ENCODE peak calls at places on chromosomes 5 and 9, in five cellular contexts. H is iPS-NIHi11; S is omental fat pad; V is stimulated activated CD8-positive, alpha-beta memory T cell treated with anti-CD3 and anti-CD28 coated beads, Interleukin-4, amount 100 ng/mL, for 24 hours; R is RWPE1. K is an unnamed sample.
A peak's percentile ranks its signal among the peaks of the same experiment; 100 is the strongest.

GRCh38 chr9:19788152-19788551 is 685 bp downstream of the SLC24A2 start:
- DNase-seq in S (no peak), H (peak; percentile 49), R (no peak), V (no peak), K (no peak)

GRCh38 chr5:10355071-10355889 is 1.8 kb downstream of the MARCHF6 start:
- DNase-seq in V (no peak), H (no peak), R (no peak), S (no peak), K (no peak)

GRCh38 chr5:100644206-100644605 is 109.0 kb downstream of the FAM174A start:
- DNase-seq in S (no peak), V (no peak), H (peak; percentile 33), R (no peak), K (no peak)

GRCh38 chr5:132017738-132018625 is 6.5 kb upstream of the ACSL6 start:
- DNase-seq in R (no peak), H (no peak), V (no peak), S (no peak), K (peak; percentile 54)

GRCh38 chr9:87640385-87640795 is 85.5 kb upstream of the CTSL start:
- DNase-seq in H (no peak), V (no peak), S (no peak), R (no peak), K (no peak)

GRCh38 chr9:752201-752600 is 89.3 kb upstream of the DMRT1 start:
- DNase-seq in R (peak; percentile 65), V (no peak), S (no peak), H (no peak), K (peak; percentile 88)

GRCh38 chr5:151155149-151155776 is 2.3 kb downstream of the ANXA6 start:
- DNase-seq in S (no peak), R (no peak), V (no peak), H (no peak), K (no peak)

GRCh38 chr9:80797841-80798688 is 891.3 kb downstream of the TLE1 start:
- DNase-seq in V (no peak), R (no peak), S (no peak), H (peak; percentile 13), K (no peak)

GRCh38 chr9:117411547-117411946 is 3.3 kb downstream of the ASTN2 start:
- DNase-seq in R (no peak), S (no peak), H (peak; percentile 76), V (no peak), K (peak; percentile 64)

GRCh38 chr5:23208959-23209431 is 298.4 kb upstream of the PRDM9 start:
- DNase-seq in S (no peak), R (peak; percentile 53), H (peak; percentile 72), V (no peak), K (no peak)

GRCh38 chr9:128008171-128008570 is 27.4 kb upstream of the EEIG1 start:
- DNase-seq in H (no peak), R (no peak), V (no peak), S (no peak), K (no peak)

GRCh38 chr5:42826757-42827156 is 15.1 kb upstream of the SELENOP start:
- DNase-seq in R (no peak), H (no peak), V (no peak), S (no peak), K (no peak)

GRCh38 chr5:1912951-1913565 is 30.3 kb upstream of the IRX4 start:
- DNase-seq in H (no peak), R (no peak), S (no peak), V (no peak), K (no peak)

GRCh38 chr5:157948738-157949410 is 89.9 kb upstream of the CLINT1 start:
- DNase-seq in V (peak; percentile 56), H (peak; percentile 79), R (peak; percentile 89), S (peak; percentile 85), K (peak; percentile 64)

GRCh38 chr9:110115868-110116542 is 92.0 kb downstream of the C9orf152 start:
- DNase-seq in R (peak; percentile 97), H (no peak), V (no peak), S (no peak), K (no peak)

GRCh38 chr9:37936376-37936775 is 32.4 kb upstream of the SLC25A51 start:
- DNase-seq in H (no peak), V (no peak), S (no peak), R (no peak), K (no peak)

GRCh38 chr9:98256632-98257218 is 1.3 kb upstream of the TBC1D2 start:
- DNase-seq in S (no peak), R (peak; percentile 52), V (no peak), H (no peak), K (no peak)

GRCh38 chr9:110561826-110562225 is 17.7 kb downstream of the SVEP1 start:
- DNase-seq in R (no peak), H (no peak), V (no peak), S (no peak), K (no peak)

GRCh38 chr9:136603901-136604816 is 58.3 kb upstream of the NOTCH1 start:
- DNase-seq in H (no peak), R (no peak), S (no peak), V (no peak), K (no peak)

GRCh38 chr5:56414056-56414455 is 180.9 kb upstream of the ANKRD55 start:
- DNase-seq in V (no peak), R (no peak), H (no peak), S (no peak), K (no peak)

GRCh38 chr5:42021119-42021518 is 96.0 kb downstream of the FBXO4 start:
- DNase-seq in V (no peak), H (no peak), R (no peak), S (no peak), K (no peak)

GRCh38 chr5:133924221-133924920 is 44.1 kb downstream of the C5orf15 start:
- DNase-seq in H (no peak), S (no peak), V (no peak), R (no peak), K (no peak)

GRCh38 chr5:53733853-53734252 is 173.4 kb downstream of the NDUFS4 start:
- DNase-seq in R (no peak), H (peak; percentile 19), S (no peak), V (no peak), K (no peak)

GRCh38 chr9:70510157-70510770 is 95.8 kb upstream of the KLF9 start:
- DNase-seq in R (peak; percentile 22), V (peak; percentile 11), H (peak; percentile 58), S (no peak), K (no peak)

GRCh38 chr5:82939326-82939725 is 137.9 kb downstream of the TMEM167A start:
- DNase-seq in V (no peak), H (no peak), R (no peak), S (no peak), K (no peak)

GRCh38 chr5:8843766-8844165 is 702.1 kb downstream of the SEMA5A start:
- DNase-seq in V (no peak), R (no peak), H (no peak), S (no peak), K (no peak)

GRCh38 chr5:159549046-159549445 is 218.8 kb upstream of the IL12B start:
- DNase-seq in V (no peak), H (no peak), S (no peak), R (no peak), K (no peak)

GRCh38 chr9:89889865-89890264 is 285.1 kb downstream of the GADD45G start:
- DNase-seq in V (no peak), S (no peak), R (no peak), H (no peak), K (no peak)

GRCh38 chr5:135826221-135826525 is 8.3 kb upstream of the SLC25A48 start:
- DNase-seq in R (no peak), H (no peak), S (no peak), V (no peak), K (no peak)

GRCh38 chr5:72448368-72448767 is 58.8 kb downstream of the ZNF366 start:
- DNase-seq in R (no peak), V (no peak), H (no peak), S (no peak), K (no peak)

GRCh38 chr5:155953335-155953734 is 373.6 kb upstream of the SGCD start:
- DNase-seq in V (no peak), R (no peak), H (no peak), S (no peak), K (no peak)

GRCh38 chr5:154516475-154516874 is 38.4 kb upstream of the HAND1 start:
- DNase-seq in V (no peak), H (no peak), S (no peak), R (no peak), K (no peak)

GRCh38 chr5:143977891-143978448 is 166.0 kb downstream of the HMHB1 start:
- DNase-seq in S (no peak), R (peak; percentile 84), H (no peak), V (no peak), K (no peak)

GRCh38 chr9:84897362-84898094 is 228.0 kb downstream of the NTRK2 start:
- DNase-seq in V (no peak), S (no peak), H (no peak), R (no peak), K (no peak)

GRCh38 chr5:149060325-149060724 is 2.5 kb downstream of the SH3TC2 start:
- DNase-seq in S (no peak), R (peak; percentile 16), H (no peak), V (no peak), K (no peak)

GRCh38 chr5:1008451-1009358 is at the start of gene NKD2:
- DNase-seq in S (peak; percentile 23), R (peak; percentile 49), V (peak; percentile 22), H (peak; percentile 95), K (peak; percentile 58)

GRCh38 chr9:93060746-93061259 is 2.3 kb downstream of the SUSD3 start:
- DNase-seq in S (no peak), H (no peak), R (peak; percentile 59), V (no peak), K (peak; percentile 76)